ENCODE peak calls at places on chromosomes 6 and 20, in six cellular contexts. K is choroid plexus epithelial cell, H is cardiac muscle cell, E is nephron progenitor cell, G is GM20000, C is Peyer's patch. R is an unnamed sample.

GRCh38 chr6:4125933-4126864 is 9.2 kb downstream of the ECI2 start:
- DNase-seq in K (peak; percentile 95), H (peak; percentile 89), E (no peak), G (no peak), C (no peak), R (no peak)

GRCh38 chr6:31871068-31871659 is 7.6 kb downstream of the SLC44A4 start:
- DNase-seq in K (peak; percentile 16), H (peak; percentile 31), E (no peak), G (no peak), C (no peak), R (no peak)

GRCh38 chr20:57938158-57939108 is 228.6 kb upstream of the PMEPA1 start:
- DNase-seq in K (peak; percentile 8), H (peak; percentile 16), E (no peak), G (no peak), C (no peak), R (no peak)

GRCh38 chr6:28922841-28923317 is 906 bp downstream of the TRIM27 start:
- DNase-seq in K (peak; percentile 52), H (peak; percentile 56), E (peak; percentile 56), G (peak; percentile 66), C (peak; percentile 39), R (peak; percentile 52)

GRCh38 chr20:47205577-47206123 is 150.8 kb downstream of the ZMYND8 start:
- DNase-seq in K (peak; percentile 88), H (peak; percentile 87), E (peak; percentile 36), G (peak; percentile 51), C (no peak), R (peak; percentile 38)

GRCh38 chr20:7291946-7292345 is 524.5 kb downstream of the BMP2 start:
- DNase-seq in K (peak; percentile 22), H (no peak), E (no peak), G (no peak), C (no peak), R (no peak)

GRCh38 chr6:83114164-83114563 is 46.7 kb downstream of the DOP1A start:
- DNase-seq in K (peak; percentile 48), H (peak; percentile 16), E (no peak), G (no peak), C (no peak), R (no peak)

GRCh38 chr20:38434310-38434741 is 802 bp downstream of the SNHG17 start:
- DNase-seq in K (peak; percentile 46), H (peak; percentile 28), E (peak; percentile 29), G (no peak), C (peak; percentile 33), R (no peak)

GRCh38 chr20:33721391-33722140 is 1.5 kb upstream of the PXMP4 start:
- DNase-seq in K (no peak), H (no peak), E (no peak), G (no peak), C (no peak), R (no peak)

GRCh38 chr6:14717307-14717706 is 528.6 kb upstream of the JARID2 start:
- DNase-seq in K (no peak), H (no peak), E (no peak), G (peak; percentile 22), C (peak; percentile 35), R (no peak)

GRCh38 chr6:90285611-90286381 is 10.8 kb downstream of the BACH2 start:
- DNase-seq in K (peak; percentile 96), H (peak; percentile 90), E (peak; percentile 57), G (peak; percentile 41), C (peak; percentile 82), R (peak; percentile 77)

GRCh38 chr20:10861619-10862018 is 187.8 kb upstream of the JAG1 start:
- DNase-seq in K (no peak), H (no peak), E (no peak), G (no peak), C (no peak), R (peak; percentile 69)

GRCh38 chr6:107843400-107843799 is 19.3 kb upstream of the SCML4 start:
- DNase-seq in K (no peak), H (no peak), E (no peak), G (no peak), C (peak; percentile 34), R (no peak)

GRCh38 chr6:90350689-90351554 is 54.3 kb upstream of the BACH2 start:
- DNase-seq in K (peak; percentile 9), H (no peak), E (no peak), G (no peak), C (peak; percentile 59), R (no peak)

GRCh38 chr6:75748743-75749538 is at the start of gene MYO6:
- DNase-seq in K (peak; percentile 62), H (peak; percentile 64), E (peak; percentile 85), G (peak; percentile 91), C (peak; percentile 30), R (peak; percentile 85)

GRCh38 chr6:157443066-157443800 is 62.2 kb downstream of the ZDHHC14 start:
- DNase-seq in K (peak; percentile 85), H (peak; percentile 73), E (no peak), G (peak; percentile 41), C (no peak), R (no peak)

GRCh38 chr6:117469356-117469755 is 13.1 kb upstream of the DCBLD1 start:
- DNase-seq in K (no peak), H (no peak), E (no peak), G (no peak), C (no peak), R (no peak)

GRCh38 chr6:51490101-51490500 is 597.3 kb downstream of the PKHD1 start:
- DNase-seq in K (no peak), H (no peak), E (no peak), G (no peak), C (no peak), R (no peak)

GRCh38 chr6:127554435-127555006 is 22.5 kb upstream of the C6orf58 start:
- DNase-seq in K (peak; percentile 57), H (peak; percentile 59), E (no peak), G (peak; percentile 20), C (no peak), R (no peak)

GRCh38 chr6:28771401-28772267 is 152.2 kb downstream of the TRIM27 start:
- DNase-seq in K (no peak), H (no peak), E (peak; percentile 70), G (no peak), C (no peak), R (no peak)

GRCh38 chr6:119110601-119111548 is 32.4 kb upstream of the FAM184A start:
- DNase-seq in K (peak; percentile 78), H (peak; percentile 74), E (peak; percentile 20), G (peak; percentile 32), C (peak; percentile 18), R (peak; percentile 14)

GRCh38 chr6:27374824-27375612 is 13.5 kb upstream of the ZNF391 start:
- DNase-seq in K (peak; percentile 67), H (peak; percentile 80), E (peak; percentile 80), G (peak; percentile 78), C (peak; percentile 70), R (peak; percentile 85)

GRCh38 chr6:25397406-25397805 is 118.2 kb downstream of the CARMIL1 start:
- DNase-seq in K (no peak), H (no peak), E (no peak), G (no peak), C (no peak), R (no peak)

GRCh38 chr6:87393026-87393622 is 14.6 kb upstream of the CFAP206 start:
- DNase-seq in K (peak; percentile 85), H (peak; percentile 79), E (peak; percentile 37), G (peak; percentile 45), C (peak; percentile 23), R (no peak)

GRCh38 chr20:57425150-57426013 is 34.2 kb downstream of the RBM38 start:
- DNase-seq in K (peak; percentile 37), H (peak; percentile 53), E (no peak), G (no peak), C (no peak), R (no peak)

GRCh38 chr6:83067448-83068413 is at the start of gene DOP1A:
- DNase-seq in K (peak; percentile 96), H (peak; percentile 96), E (peak; percentile 97), G (peak; percentile 93), C (peak; percentile 95), R (peak; percentile 97)

GRCh38 chr6:65900928-65901327 is 193.9 kb upstream of the EYS start:
- DNase-seq in K (no peak), H (no peak), E (no peak), G (no peak), C (no peak), R (no peak)

GRCh38 chr20:21706345-21707195 is 1.1 kb downstream of the PAX1 start:
- DNase-seq in K (no peak), H (no peak), E (peak; percentile 34), G (no peak), C (no peak), R (no peak)

GRCh38 chr6:29626948-29627761 is 5.8 kb downstream of the GABBR1 start:
- DNase-seq in K (no peak), H (peak; percentile 10), E (peak; percentile 37), G (no peak), C (no peak), R (no peak)

GRCh38 chr6:37650071-37650481 is 47.6 kb downstream of the MDGA1 start:
- DNase-seq in K (no peak), H (no peak), E (peak; percentile 59), G (peak; percentile 73), C (no peak), R (no peak)
- TF ChIP-seq CTCF in K (no peak), H (no peak), E (no peak), G (peak; percentile 70), C (no peak), R (no peak)

GRCh38 chr20:44707259-44707580 is 7.9 kb upstream of the CCN5 start:
- DNase-seq in K (no peak), H (no peak), E (no peak), G (no peak), C (no peak), R (no peak)

GRCh38 chr20:44703956-44704488 is 11.1 kb upstream of the CCN5 start:
- DNase-seq in K (no peak), H (no peak), E (no peak), G (no peak), C (no peak), R (no peak)

GRCh38 chr20:44706371-44707258 is 8.6 kb upstream of the CCN5 start:
- DNase-seq in K (no peak), H (no peak), E (no peak), G (no peak), C (no peak), R (no peak)

GRCh38 chr20:44704551-44704971 is 10.6 kb upstream of the CCN5 start:
- DNase-seq in K (peak; percentile 70), H (peak; percentile 58), E (no peak), G (no peak), C (no peak), R (no peak)

GRCh38 chr20:44705364-44706094 is 9.6 kb upstream of the CCN5 start:
- DNase-seq in K (no peak), H (no peak), E (no peak), G (no peak), C (no peak), R (no peak)
- TF ChIP-seq CTCF in K (no peak), H (no peak), E (no peak), G (no peak), C (no peak), R (no peak)

GRCh38 chr6:154448448-154449096 is 61.9 kb downstream of the CNKSR3 start:
- DNase-seq in K (peak; percentile 88), H (peak; percentile 76), E (peak; percentile 10), G (no peak), C (no peak), R (peak; percentile 30)
- TF ChIP-seq CTCF in K (peak; percentile 22), H (peak; percentile 24), E (peak; percentile 20), G (no peak), C (peak; percentile 17), R (peak; percentile 48)

DNA sequence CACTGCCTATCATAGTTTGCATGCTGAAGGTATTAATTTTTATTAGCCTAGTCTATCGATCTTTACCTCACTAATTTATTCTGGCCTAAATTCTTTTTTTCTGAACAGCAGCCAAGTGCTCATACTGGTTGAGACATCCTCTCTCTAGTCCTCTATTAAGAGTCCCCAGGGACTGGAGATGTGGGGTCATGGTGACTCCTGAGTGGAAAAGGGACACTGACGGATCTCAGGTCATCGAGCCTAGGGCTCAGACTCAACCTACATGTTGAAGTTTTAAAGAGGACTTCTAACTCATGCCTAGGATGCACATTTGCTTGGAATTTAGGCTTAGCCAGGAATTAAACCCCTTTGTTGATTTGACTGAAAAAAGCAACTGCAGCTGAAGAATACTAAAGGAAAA is 378.1 kb downstream of the BTBD9 start:
- DNase-seq in K (peak; percentile 35), H (no peak), E (no peak), G (no peak), C (no peak), R (no peak)
- TF ChIP-seq CTCF in K (no peak), H (no peak), E (no peak), G (no peak), C (no peak), R (no peak)